ENCODE peak calls at places on chromosomes 13 and 19, in eight cellular contexts. I, R, Q, F, L, T, P and S are unnamed samples.

GRCh38 chr19:50820549-50821247 is 2.9 kb downstream of the KLK1 start:
- DNase-seq in I (no peak), R (peak), Q (no peak), F (no peak), L (no peak), T (no peak), P (no peak), S (peak)

GRCh38 chr19:2533686-2534085 is 57.8 kb downstream of the GADD45B start:
- DNase-seq in I (no peak), R (no peak), Q (no peak), F (no peak), L (no peak), T (no peak), P (no peak), S (no peak)

GRCh38 chr19:6587093-6587820 is 3.7 kb downstream of the CD70 start:
- DNase-seq in I (no peak), R (no peak), Q (no peak), F (no peak), L (no peak), T (no peak), P (peak), S (no peak)

GRCh38 chr13:33070713-33071112 is 54.5 kb downstream of the KL start:
- DNase-seq in I (no peak), R (no peak), Q (no peak), F (no peak), L (no peak), T (no peak), P (peak), S (no peak)

GRCh38 chr13:24827799-24828198 is 63.8 kb downstream of the RNF17 start:
- DNase-seq in I (no peak), R (no peak), Q (no peak), F (no peak), L (no peak), T (no peak), P (peak), S (no peak)

GRCh38 chr19:1274852-1275259 is 474 bp upstream of the FAM174C start:
- DNase-seq in I (no peak), R (no peak), Q (no peak), F (no peak), L (no peak), T (no peak), P (no peak), S (no peak)

GRCh38 chr13:73803997-73804396 is 330.2 kb downstream of the KLF12 start:
- DNase-seq in I (no peak), R (no peak), Q (no peak), F (no peak), L (no peak), T (no peak), P (peak), S (no peak)

GRCh38 chr19:13079542-13079986 is 23.1 kb downstream of the LYL1 start:
- DNase-seq in I (no peak), R (no peak), Q (peak), F (no peak), L (no peak), T (no peak), P (no peak), S (peak)

GRCh38 chr19:34172661-34173144 is 399 bp downstream of the LSM14A start:
- DNase-seq in I (no peak), R (no peak), Q (no peak), F (no peak), L (no peak), T (no peak), P (no peak), S (no peak)

GRCh38 chr13:89061821-89062220 is 1390.7 kb downstream of the SLITRK5 start:
- DNase-seq in I (no peak), R (no peak), Q (no peak), F (no peak), L (no peak), T (no peak), P (no peak), S (no peak)

GRCh38 chr13:96849091-96849490 is 145.2 kb downstream of the OXGR1 start:
- DNase-seq in I (no peak), R (no peak), Q (no peak), F (no peak), L (no peak), T (no peak), P (no peak), S (no peak)

GRCh38 chr13:113622791-113623490 is 35.1 kb downstream of the ATP4B start:
- DNase-seq in I (no peak), R (peak), Q (no peak), F (peak), L (no peak), T (no peak), P (no peak), S (no peak)

GRCh38 chr19:7701049-7701653 is 780 bp downstream of the FCER2 start:
- DNase-seq in I (no peak), R (no peak), Q (no peak), F (peak), L (no peak), T (no peak), P (no peak), S (no peak)

GRCh38 chr13:112067121-112067741 is at the start of gene SOX1:
- DNase-seq in I (no peak), R (no peak), Q (no peak), F (peak), L (no peak), T (no peak), P (no peak), S (no peak)

GRCh38 chr19:49073514-49074378 is 1.2 kb upstream of the KCNA7 start:
- DNase-seq in I (no peak), R (no peak), Q (no peak), F (no peak), L (no peak), T (no peak), P (peak), S (peak)

GRCh38 chr19:52527954-52528326 is 472 bp downstream of the ZNF808 start:
- DNase-seq in I (no peak), R (peak), Q (no peak), F (peak), L (no peak), T (no peak), P (no peak), S (peak)

GRCh38 chr19:2180881-2181617 is 17.3 kb downstream of the DOT1L start:
- DNase-seq in I (no peak), R (no peak), Q (no peak), F (peak), L (no peak), T (peak), P (no peak), S (no peak)

GRCh38 chr13:105232403-105232802 is 1303.1 kb downstream of the EFNB2 start:
- DNase-seq in I (no peak), R (no peak), Q (no peak), F (no peak), L (no peak), T (no peak), P (no peak), S (no peak)

GRCh38 chr19:872266-872951 is 12.9 kb downstream of the CFD start:
- DNase-seq in I (peak), R (peak), Q (peak), F (peak), L (no peak), T (no peak), P (peak), S (peak)

GRCh38 chr19:48970923-48971395 is 5.8 kb downstream of the FTL start:
- DNase-seq in I (peak), R (peak), Q (peak), F (peak), L (peak), T (peak), P (no peak), S (peak)

GRCh38 chr19:49114630-49115363 is 627 bp downstream of the LIN7B start:
- DNase-seq in I (no peak), R (peak), Q (peak), F (peak), L (peak), T (peak), P (peak), S (peak)

GRCh38 chr13:44906758-44907157 is 82.5 kb downstream of the NUFIP1 start:
- DNase-seq in I (no peak), R (no peak), Q (peak), F (no peak), L (peak), T (peak), P (no peak), S (no peak)
- H3K27ac ChIP-seq in I (no peak), R (no peak), Q (peak), F (no peak), L (peak), T (peak), P (no peak), S (peak)

GRCh38 chr13:51583875-51584730 is at the start of gene WDFY2:
- DNase-seq in I (peak), R (peak), Q (peak), F (peak), L (peak), T (peak), P (peak), S (peak)
- H3K27ac ChIP-seq in I (peak), R (peak), Q (peak), F (peak), L (peak), T (peak), P (peak), S (peak)

DNA sequence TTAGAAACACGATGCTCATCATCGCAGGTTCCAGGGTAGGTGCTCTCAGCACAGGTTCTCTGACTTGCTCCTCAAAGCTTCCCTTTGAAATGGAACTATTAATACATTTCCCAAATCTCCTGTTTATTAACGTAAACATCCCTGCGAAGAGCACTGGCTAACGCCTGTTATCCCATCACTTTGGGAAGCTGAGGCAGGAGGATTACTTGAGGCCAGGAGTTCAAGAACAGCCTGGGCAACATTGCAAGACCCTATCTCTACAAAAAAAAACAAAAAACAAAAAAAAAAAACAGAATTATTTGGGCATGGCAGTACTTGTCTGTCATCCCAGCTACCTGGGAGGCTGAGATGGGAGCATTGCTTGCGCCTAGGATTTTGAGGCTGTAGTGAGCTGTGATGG is 18.7 kb downstream of the CEACAM16 start:
- DNase-seq in I (no peak), R (no peak), Q (no peak), F (no peak), L (no peak), T (no peak), P (no peak), S (no peak)
- H3K27ac ChIP-seq in I (no peak), R (peak), Q (no peak), F (peak), L (no peak), T (no peak), P (no peak), S (peak)

GRCh38 chr13:110493161-110493593 is 68.3 kb downstream of the RAB20 start:
- DNase-seq in I (no peak), R (peak), Q (no peak), F (no peak), L (no peak), T (no peak), P (no peak), S (no peak)

GRCh38 chr13:110492299-110493160 is 69.0 kb downstream of the RAB20 start:
- DNase-seq in I (no peak), R (peak), Q (no peak), F (no peak), L (no peak), T (no peak), P (no peak), S (no peak)

GRCh38 chr13:110491869-110492268 is 69.7 kb downstream of the RAB20 start:
- DNase-seq in I (no peak), R (peak), Q (no peak), F (peak), L (no peak), T (no peak), P (no peak), S (no peak)

GRCh38 chr13:110495376-110495775 is 66.1 kb downstream of the RAB20 start:
- DNase-seq in I (no peak), R (no peak), Q (no peak), F (no peak), L (no peak), T (no peak), P (no peak), S (no peak)

DNA sequence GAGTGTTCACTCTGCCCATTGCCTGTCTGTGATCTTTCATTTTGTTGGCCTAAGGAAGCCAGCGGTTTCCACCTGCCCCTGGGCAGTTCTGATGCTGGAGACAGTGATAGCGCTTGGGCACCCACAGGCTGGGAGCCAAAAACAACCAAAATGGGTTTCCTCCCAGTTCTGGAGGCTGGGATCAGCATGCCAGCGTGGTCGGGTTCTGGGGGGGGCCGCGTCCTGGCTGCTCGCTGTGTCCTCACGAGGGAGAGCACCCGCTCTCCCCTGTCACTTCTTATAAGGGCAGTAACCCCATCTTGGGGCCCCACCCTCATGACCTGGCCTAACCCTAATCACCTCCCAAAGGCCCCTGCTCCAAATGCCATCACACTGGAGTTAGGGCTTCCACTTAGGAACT is 67.9 kb downstream of the RAB20 start:
- DNase-seq in I (no peak), R (peak), Q (no peak), F (peak), L (no peak), T (no peak), P (no peak), S (no peak)
- H3K27ac ChIP-seq in I (no peak), R (no peak), Q (no peak), F (no peak), L (peak), T (no peak), P (no peak), S (no peak)

GRCh38 chr13:41944229-41944628 is 16.7 kb downstream of the VWA8 start:
- DNase-seq in I (no peak), R (no peak), Q (no peak), F (no peak), L (no peak), T (no peak), P (no peak), S (no peak)

GRCh38 chr13:41944635-41945401 is 16.1 kb downstream of the VWA8 start:
- DNase-seq in I (no peak), R (no peak), Q (no peak), F (no peak), L (no peak), T (no peak), P (no peak), S (no peak)

GRCh38 chr13:41941174-41941573 is 19.7 kb downstream of the VWA8 start:
- DNase-seq in I (no peak), R (no peak), Q (no peak), F (no peak), L (no peak), T (no peak), P (no peak), S (no peak)

GRCh38 chr13:41939403-41939802 is 21.5 kb downstream of the VWA8 start:
- DNase-seq in I (no peak), R (no peak), Q (no peak), F (no peak), L (no peak), T (no peak), P (no peak), S (no peak)

DNA sequence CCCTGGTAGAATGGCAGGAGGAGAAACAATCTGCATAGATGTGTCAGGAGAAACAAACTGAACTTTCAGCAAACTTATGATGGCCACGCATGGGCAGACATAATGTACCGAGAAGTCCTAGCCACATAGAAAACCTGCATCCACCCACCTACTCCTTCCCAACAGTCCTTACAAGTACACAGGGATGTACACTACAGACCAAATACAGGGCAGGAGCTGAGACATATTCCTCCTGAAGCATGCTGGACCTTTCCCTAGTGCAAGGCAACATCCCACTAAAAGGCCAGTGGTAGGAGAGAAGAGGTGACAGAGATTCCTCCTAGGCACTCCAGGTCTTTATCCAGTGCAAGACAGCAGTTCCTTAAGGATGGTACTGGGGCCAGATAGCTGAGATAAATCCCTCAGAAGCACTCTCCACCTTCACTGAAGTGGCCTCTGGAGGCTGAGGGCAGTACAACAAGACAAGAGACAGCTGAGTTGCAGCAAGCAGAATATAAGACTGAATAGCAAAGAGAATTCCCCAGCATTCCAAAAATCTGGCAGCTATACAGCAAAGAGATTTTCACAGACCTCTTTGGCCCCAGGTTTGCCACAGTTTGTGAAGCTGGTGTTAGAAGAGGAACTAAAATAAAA is 18.3 kb downstream of the VWA8 start:
- DNase-seq in I (no peak), R (no peak), Q (no peak), F (no peak), L (no peak), T (no peak), P (peak), S (no peak)
- H3K27ac ChIP-seq in I (no peak), R (no peak), Q (no peak), F (no peak), L (no peak), T (no peak), P (no peak), S (peak)